ENCODE peak calls at places on chromosome 11, in ten cellular contexts. P is left kidney; H is cardiac muscle cell; A is psoas muscle; R is aorta; Z is NCI-H774; O is NT2/D1; Q is GM13977; F is stimulated activated CD4-positive, alpha-beta T cell treated with anti-CD3 and anti-CD28 coated beads, TNF-alpha, amount 100 ng/mL, for 4 hours; M is anterior cingulate cortex. T is an unnamed sample.
A peak's percentile ranks its signal among the peaks of the same experiment; 100 is the strongest.

GRCh38 chr11:76666408-76666807 is 4.1 kb downstream of the LRRC32 start:
- DNase-seq in R (peak; percentile 82), H (peak; percentile 70), Z (no peak), P (no peak), Q (no peak), O (no peak), M (no peak), F (no peak), A (no peak), T (no peak)

GRCh38 chr11:69956669-69957190 is 121.4 kb upstream of the ANO1 start:
- DNase-seq in F (no peak), M (no peak), P (no peak), A (no peak), R (peak; percentile 41), O (no peak), Z (no peak), H (no peak), Q (no peak), T (no peak)

GRCh38 chr11:118172356-118172755 is 4.1 kb downstream of the SCN2B start:
- DNase-seq in Z (no peak), O (no peak), M (no peak), P (no peak), Q (no peak), H (no peak), R (no peak), A (no peak), F (no peak), T (no peak)

GRCh38 chr11:69414773-69415187 is 66.7 kb upstream of the LINC01488 start:
- DNase-seq in O (no peak), Q (no peak), H (no peak), R (no peak), A (no peak), M (no peak), F (no peak), P (no peak), Z (no peak), T (no peak)

GRCh38 chr11:133934599-133935550 is 21.9 kb downstream of the IGSF9B start:
- DNase-seq in P (peak; percentile 81), Q (no peak), M (no peak), H (peak; percentile 92), A (no peak), Z (no peak), O (no peak), R (no peak), F (no peak), T (no peak)

GRCh38 chr11:9529333-9529648 is 44.2 kb upstream of the WEE1 start:
- DNase-seq in A (peak; percentile 61), O (no peak), Q (no peak), H (peak; percentile 53), R (peak; percentile 71), P (no peak), Z (no peak), F (no peak), M (no peak), T (peak; percentile 53)

GRCh38 chr11:82676483-82677094 is 57.1 kb downstream of the FAM181B start:
- DNase-seq in M (no peak), Q (no peak), H (no peak), F (no peak), R (no peak), Z (no peak), P (no peak), O (no peak), A (no peak), T (no peak)

GRCh38 chr11:9219572-9219971 is 45.6 kb downstream of the DENND5A start:
- DNase-seq in F (no peak), O (no peak), Q (no peak), H (peak; percentile 94), R (no peak), A (no peak), P (no peak), M (no peak), Z (no peak), T (no peak)

GRCh38 chr11:62538470-62539237 is 8.0 kb downstream of the AHNAK start:
- DNase-seq in M (no peak), O (no peak), F (no peak), P (no peak), A (no peak), R (no peak), H (no peak), Q (peak; percentile 4), Z (peak; percentile 20), T (no peak)

GRCh38 chr11:107011977-107012376 is 6.3 kb downstream of the GUCY1A2 start:
- DNase-seq in M (no peak), P (no peak), Q (no peak), H (peak; percentile 40), F (no peak), A (no peak), Z (no peak), R (no peak), O (no peak), T (no peak)

GRCh38 chr11:48088682-48089050 is 108.3 kb downstream of the PTPRJ start:
- DNase-seq in O (no peak), Z (peak; percentile 21), P (no peak), R (no peak), H (no peak), A (no peak), M (no peak), Q (no peak), F (no peak), T (no peak)